ENCODE peak calls at places on chromosomes 11 and 22, in eight cellular contexts. Q, V, S, B, P, T, A and N are unnamed samples.

GRCh38 chr11:123707606-123708205 is 33.8 kb downstream of the ZNF202 start:
- DNase-seq in Q (peak), V (peak), S (no peak), B (peak), P (peak), T (peak), A (peak), N (peak)

GRCh38 chr11:116694017-116694725 is 78.6 kb downstream of the BUD13 start:
- DNase-seq in Q (no peak), V (no peak), S (no peak), B (no peak), P (no peak), T (no peak), A (no peak), N (no peak)

GRCh38 chr11:92811341-92811740 is 158.1 kb upstream of the MTNR1B start:
- DNase-seq in Q (no peak), V (no peak), S (no peak), B (no peak), P (no peak), T (no peak), A (no peak), N (no peak)

GRCh38 chr11:102564110-102564509 is 33.6 kb upstream of the MMP7 start:
- DNase-seq in Q (no peak), V (no peak), S (peak), B (no peak), P (peak), T (no peak), A (peak), N (no peak)

GRCh38 chr11:129131361-129131760 is 60.8 kb downstream of the ARHGAP32 start:
- DNase-seq in Q (no peak), V (no peak), S (no peak), B (no peak), P (peak), T (no peak), A (no peak), N (no peak)

GRCh38 chr11:114257621-114258558 is 38.3 kb upstream of the NNMT start:
- DNase-seq in Q (no peak), V (no peak), S (no peak), B (peak), P (peak), T (no peak), A (no peak), N (no peak)

GRCh38 chr11:68213135-68213515 is at the start of gene KMT5B:
- DNase-seq in Q (no peak), V (peak), S (peak), B (peak), P (peak), T (no peak), A (no peak), N (no peak)

GRCh38 chr11:12540913-12541587 is 133.2 kb upstream of the TEAD1 start:
- DNase-seq in Q (no peak), V (no peak), S (peak), B (peak), P (peak), T (no peak), A (no peak), N (no peak)

GRCh38 chr11:8199676-8200075 is 30.9 kb upstream of the RIC3 start:
- DNase-seq in Q (no peak), V (no peak), S (no peak), B (no peak), P (no peak), T (no peak), A (no peak), N (no peak)

GRCh38 chr22:27419473-27419872 is 382.1 kb downstream of the MN1 start:
- DNase-seq in Q (no peak), V (no peak), S (no peak), B (no peak), P (no peak), T (no peak), A (no peak), N (no peak)

GRCh38 chr11:9982127-9982795 is 311.8 kb downstream of the SBF2 start:
- DNase-seq in Q (no peak), V (no peak), S (no peak), B (no peak), P (peak), T (no peak), A (no peak), N (no peak)

GRCh38 chr11:61254403-61255025 is 13.5 kb downstream of the PGA5 start:
- DNase-seq in Q (no peak), V (peak), S (no peak), B (peak), P (peak), T (peak), A (peak), N (peak)